ENCODE peak calls at places on chromosome 15, in nine cellular contexts. D, F, G, N, E, A, K, Z and X are unnamed samples.

GRCh38 chr15:67335534-67336222 is 81.1 kb downstream of the IQCH start:
- DNase-seq in G (no peak), Z (no peak), K (no peak), F (no peak), A (no peak), N (no peak), D (no peak), E (no peak), X (no peak)

GRCh38 chr15:82980986-82981385 is 5.0 kb upstream of the RAMAC start:
- DNase-seq in E (no peak), D (no peak), G (no peak), F (no peak), A (no peak), K (no peak), Z (no peak), N (no peak), X (no peak)

GRCh38 chr15:100781961-100782525 is 97.6 kb upstream of the ALDH1A3 start:
- DNase-seq in Z (no peak), E (no peak), G (peak; percentile 33), D (no peak), N (no peak), K (no peak), F (no peak), A (peak; percentile 2), X (no peak)

GRCh38 chr15:88985547-88986393 is 72.6 kb upstream of the MFGE8 start:
- DNase-seq in F (no peak), G (no peak), N (no peak), K (no peak), E (no peak), A (no peak), D (no peak), Z (no peak), X (no peak)

GRCh38 chr15:82917252-82917651 is 35.3 kb downstream of the HOMER2 start:
- DNase-seq in F (no peak), Z (no peak), N (no peak), E (no peak), K (no peak), G (no peak), A (no peak), D (no peak), X (no peak)

GRCh38 chr15:40044717-40045571 is 6.0 kb upstream of the SRP14 start:
- DNase-seq in A (peak; percentile 82), N (peak; percentile 67), D (peak; percentile 79), E (peak; percentile 85), K (no peak), G (peak; percentile 82), Z (peak; percentile 75), F (peak; percentile 36), X (peak; percentile 69)

GRCh38 chr15:34472947-34473346 is 35.3 kb upstream of the GOLGA8A start:
- DNase-seq in D (no peak), Z (no peak), E (no peak), A (no peak), F (no peak), G (no peak), N (no peak), K (no peak), X (no peak)

GRCh38 chr15:59298255-59298856 is 74.3 kb downstream of the MYO1E start:
- DNase-seq in N (no peak), G (no peak), Z (no peak), E (no peak), K (no peak), D (no peak), A (no peak), F (no peak), X (no peak)

GRCh38 chr15:71571641-71572040 is 238.7 kb upstream of the NR2E3 start:
- DNase-seq in Z (no peak), D (no peak), N (no peak), K (no peak), G (no peak), F (no peak), A (no peak), E (no peak), X (no peak)

GRCh38 chr15:52790166-52790708 is at the start of gene ONECUT1:
- DNase-seq in D (peak; percentile 23), K (peak; percentile 9), N (no peak), E (peak; percentile 19), G (peak; percentile 60), A (no peak), F (peak; percentile 14), Z (no peak), X (peak; percentile 58)

GRCh38 chr15:91141102-91141501 is 41.0 kb downstream of the SV2B start:
- DNase-seq in G (no peak), N (no peak), K (no peak), F (no peak), A (no peak), E (no peak), D (peak; percentile 71), Z (no peak), X (no peak)

GRCh38 chr15:41417812-41418211 is 917 bp downstream of the RTF1 start:
- DNase-seq in E (peak; percentile 27), D (no peak), Z (no peak), F (no peak), N (no peak), G (no peak), A (no peak), K (no peak), X (no peak)

GRCh38 chr15:70212288-70212962 is 114.7 kb upstream of the TLE3 start:
- DNase-seq in F (no peak), K (no peak), Z (no peak), N (no peak), E (no peak), D (no peak), A (no peak), G (no peak), X (no peak)

GRCh38 chr15:28921925-28922711 is 36.3 kb downstream of the APBA2 start:
- DNase-seq in A (no peak), Z (no peak), F (no peak), K (no peak), G (no peak), D (no peak), E (no peak), N (no peak), X (peak; percentile 4)

GRCh38 chr15:58522865-58523264 is 91.1 kb downstream of the LIPC start:
- DNase-seq in G (peak; percentile 73), K (no peak), N (no peak), F (peak; percentile 36), A (no peak), Z (no peak), E (no peak), D (peak; percentile 86), X (no peak)

GRCh38 chr15:70466305-70466704 is 297.1 kb downstream of the UACA start:
- DNase-seq in A (no peak), F (no peak), E (no peak), K (no peak), Z (no peak), D (peak; percentile 20), N (no peak), G (no peak), X (no peak)

GRCh38 chr15:60548101-60548500 is 69.2 kb upstream of the ICE2 start:
- DNase-seq in Z (no peak), A (no peak), F (no peak), K (no peak), G (no peak), N (no peak), E (no peak), D (no peak), X (no peak)